ENCODE peak calls at places on chromosomes 3 and 15, in eight cellular contexts. One of them, this sample, is unnamed.

GRCh38 chr3:40780341-40780800 is 255.6 kb downstream of the ZNF621 start:
- DNase-seq in HepG2: peak; percentile 46
- DNase-seq in kidney: peak; percentile 92
- DNase-seq in mesendoderm: peak; percentile 16
- DNase-seq in GM12878: no peak
- DNase-seq in IMR-90: no peak
- DNase-seq in H1: no peak
- DNase-seq in GM23248: peak; percentile 66
- DNase-seq in this sample: no peak

GRCh38 chr15:31203999-31204398 is 102.5 kb upstream of the TRPM1 start:
- DNase-seq in IMR-90: no peak
- DNase-seq in GM23248: no peak
- DNase-seq in H1: no peak
- DNase-seq in mesendoderm: no peak
- DNase-seq in HepG2: no peak
- DNase-seq in GM12878: no peak
- DNase-seq in kidney: no peak
- DNase-seq in this sample: no peak

GRCh38 chr3:188266581-188267274 is 112.8 kb downstream of the LPP start:
- DNase-seq in IMR-90: peak; percentile 86
- DNase-seq in mesendoderm: no peak
- DNase-seq in GM12878: no peak
- DNase-seq in GM23248: peak; percentile 86
- DNase-seq in kidney: peak; percentile 76
- DNase-seq in HepG2: no peak
- DNase-seq in H1: no peak
- DNase-seq in this sample: no peak

GRCh38 chr15:101329309-101329863 is 34.3 kb upstream of the SNRPA1 start:
- DNase-seq in IMR-90: no peak
- DNase-seq in GM12878: no peak
- DNase-seq in kidney: peak; percentile 34
- DNase-seq in H1: no peak
- DNase-seq in mesendoderm: no peak
- DNase-seq in GM23248: no peak
- DNase-seq in HepG2: no peak
- DNase-seq in this sample: peak; percentile 23

GRCh38 chr3:126964950-126965349 is 18.0 kb upstream of the PLXNA1 start:
- DNase-seq in GM12878: no peak
- DNase-seq in H1: no peak
- DNase-seq in GM23248: no peak
- DNase-seq in HepG2: no peak
- DNase-seq in mesendoderm: no peak
- DNase-seq in IMR-90: no peak
- DNase-seq in kidney: peak; percentile 52
- DNase-seq in this sample: no peak

GRCh38 chr3:31188112-31188511 is 293.7 kb upstream of the GADL1 start:
- DNase-seq in IMR-90: no peak
- DNase-seq in GM12878: no peak
- DNase-seq in H1: no peak
- DNase-seq in HepG2: no peak
- DNase-seq in GM23248: peak; percentile 20
- DNase-seq in kidney: no peak
- DNase-seq in mesendoderm: no peak
- DNase-seq in this sample: no peak

GRCh38 chr3:135694142-135694541 is 271.4 kb upstream of the PPP2R3A start:
- DNase-seq in H1: peak; percentile 5
- DNase-seq in IMR-90: no peak
- DNase-seq in mesendoderm: peak; percentile 5
- DNase-seq in GM12878: no peak
- DNase-seq in GM23248: no peak
- DNase-seq in HepG2: no peak
- DNase-seq in kidney: no peak
- DNase-seq in this sample: no peak

GRCh38 chr3:108088697-108089096 is 2.1 kb downstream of the CD47 start:
- DNase-seq in kidney: no peak
- DNase-seq in GM23248: peak; percentile 50
- DNase-seq in mesendoderm: no peak
- DNase-seq in H1: no peak
- DNase-seq in IMR-90: peak; percentile 16
- DNase-seq in GM12878: peak; percentile 71
- DNase-seq in HepG2: no peak
- DNase-seq in this sample: no peak

GRCh38 chr3:142237891-142238290 is 12.5 kb upstream of the GK5 start:
- DNase-seq in IMR-90: no peak
- DNase-seq in GM12878: no peak
- DNase-seq in H1: no peak
- DNase-seq in kidney: no peak
- DNase-seq in GM23248: peak; percentile 42
- DNase-seq in HepG2: no peak
- DNase-seq in mesendoderm: no peak
- DNase-seq in this sample: no peak

GRCh38 chr3:10702961-10703740 is 112.9 kb upstream of the SLC6A11 start:
- DNase-seq in GM12878: no peak
- DNase-seq in H1: peak; percentile 38
- DNase-seq in mesendoderm: peak; percentile 94
- DNase-seq in HepG2: no peak
- DNase-seq in IMR-90: no peak
- DNase-seq in kidney: no peak
- DNase-seq in GM23248: peak; percentile 28
- DNase-seq in this sample: peak; percentile 96

GRCh38 chr15:48385431-48385830 is 54.2 kb downstream of the DUT start:
- DNase-seq in kidney: no peak
- DNase-seq in GM23248: peak; percentile 99
- DNase-seq in GM12878: no peak
- DNase-seq in IMR-90: peak; percentile 96
- DNase-seq in H1: no peak
- DNase-seq in mesendoderm: no peak
- DNase-seq in HepG2: no peak
- DNase-seq in this sample: no peak

GRCh38 chr3:184228376-184229137 is 828 bp upstream of the VWA5B2 start:
- DNase-seq in kidney: no peak
- DNase-seq in GM12878: no peak
- DNase-seq in mesendoderm: no peak
- DNase-seq in HepG2: no peak
- DNase-seq in GM23248: no peak
- DNase-seq in H1: no peak
- DNase-seq in IMR-90: no peak
- DNase-seq in this sample: peak; percentile 56

GRCh38 chr3:53044371-53045106 is 1.3 kb downstream of the SFMBT1 start:
- DNase-seq in IMR-90: peak; percentile 40
- DNase-seq in mesendoderm: peak; percentile 34
- DNase-seq in H1: no peak
- DNase-seq in HepG2: no peak
- DNase-seq in kidney: peak; percentile 63
- DNase-seq in GM12878: no peak
- DNase-seq in GM23248: peak; percentile 66
- DNase-seq in this sample: peak; percentile 76

GRCh38 chr3:177642042-177642441 is 444.8 kb upstream of the TBL1XR1 start:
- DNase-seq in H1: no peak
- DNase-seq in GM12878: no peak
- DNase-seq in IMR-90: no peak
- DNase-seq in GM23248: no peak
- DNase-seq in HepG2: no peak
- DNase-seq in kidney: no peak
- DNase-seq in mesendoderm: no peak
- DNase-seq in this sample: no peak

GRCh38 chr15:68277131-68277604 is 377 bp upstream of the FEM1B start:
- DNase-seq in mesendoderm: peak; percentile 90
- DNase-seq in GM12878: no peak
- DNase-seq in IMR-90: peak; percentile 48
- DNase-seq in GM23248: peak; percentile 73
- DNase-seq in H1: no peak
- DNase-seq in kidney: no peak
- DNase-seq in HepG2: no peak
- DNase-seq in this sample: no peak

GRCh38 chr3:128585974-128586373 is 64.6 kb downstream of the RPN1 start:
- DNase-seq in mesendoderm: peak; percentile 58
- DNase-seq in IMR-90: peak; percentile 34
- DNase-seq in HepG2: no peak
- DNase-seq in kidney: no peak
- DNase-seq in H1: no peak
- DNase-seq in GM12878: no peak
- DNase-seq in GM23248: peak; percentile 75
- DNase-seq in this sample: no peak

GRCh38 chr3:196288141-196288460 is 575 bp upstream of the PCYT1A start:
- DNase-seq in HepG2: no peak
- DNase-seq in GM12878: no peak
- DNase-seq in IMR-90: peak; percentile 19
- DNase-seq in H1: no peak
- DNase-seq in kidney: no peak
- DNase-seq in mesendoderm: no peak
- DNase-seq in GM23248: peak; percentile 71
- DNase-seq in this sample: no peak

GRCh38 chr3:171770689-171771620 is 39.3 kb downstream of the PLD1 start:
- DNase-seq in HepG2: peak; percentile 68
- DNase-seq in H1: no peak
- DNase-seq in mesendoderm: peak; percentile 87
- DNase-seq in GM12878: peak; percentile 48
- DNase-seq in GM23248: peak; percentile 94
- DNase-seq in kidney: no peak
- DNase-seq in IMR-90: peak; percentile 92
- DNase-seq in this sample: peak; percentile 79

GRCh38 chr15:66748320-66748779 is 46.3 kb downstream of the SMAD6 start:
- DNase-seq in mesendoderm: no peak
- DNase-seq in IMR-90: peak; percentile 85
- DNase-seq in GM23248: peak; percentile 76
- DNase-seq in GM12878: no peak
- DNase-seq in kidney: no peak
- DNase-seq in HepG2: no peak
- DNase-seq in H1: peak; percentile 46
- DNase-seq in this sample: no peak
- H3K4me1 ChIP-seq in mesendoderm: peaks cover 28% of the 10 kb centered on the region
- H3K4me1 ChIP-seq in IMR-90: peaks cover 65% of the 10 kb centered on the region
- H3K4me1 ChIP-seq in GM23248: peaks cover 82% of the 10 kb centered on the region
- H3K4me1 ChIP-seq in GM12878: no peaks in the 10 kb centered on the region
- H3K4me1 ChIP-seq in kidney: peaks cover 47% of the 10 kb centered on the region
- H3K4me1 ChIP-seq in HepG2: peaks cover 86% of the 10 kb centered on the region
- H3K4me1 ChIP-seq in H1: peaks cover 54% of the 10 kb centered on the region
- H3K4me1 ChIP-seq in this sample: peaks cover 33% of the 10 kb centered on the region

GRCh38 chr3:12193485-12194165 is 34.9 kb upstream of the TIMP4 start:
- DNase-seq in HepG2: peak; percentile 52
- DNase-seq in H1: no peak
- DNase-seq in GM12878: peak; percentile 75
- DNase-seq in GM23248: peak; percentile 98
- DNase-seq in IMR-90: peak; percentile 100
- DNase-seq in mesendoderm: no peak
- DNase-seq in kidney: no peak
- DNase-seq in this sample: no peak
- H3K9ac ChIP-seq in HepG2: no peak overlapping the region
- H3K9ac ChIP-seq in H1: no peak overlapping the region
- H3K9ac ChIP-seq in GM12878: no peak overlapping the region
- H3K9ac ChIP-seq in GM23248: peak overlapping the region; percentile 49
- H3K9ac ChIP-seq in IMR-90: peak overlapping the region; percentile 56
- H3K9ac ChIP-seq in mesendoderm: no peak overlapping the region
- H3K9ac ChIP-seq in kidney: no peak overlapping the region
- H3K9ac ChIP-seq in this sample: no peak overlapping the region

GRCh38 chr3:169240786-169241486 is 422.6 kb downstream of the MECOM start:
- DNase-seq in HepG2: no peak
- DNase-seq in kidney: no peak
- DNase-seq in GM12878: no peak
- DNase-seq in mesendoderm: no peak
- DNase-seq in H1: no peak
- DNase-seq in GM23248: no peak
- DNase-seq in IMR-90: no peak
- DNase-seq in this sample: no peak
- H3K4me3 ChIP-seq in HepG2: no peak overlapping the region
- H3K4me3 ChIP-seq in kidney: no peak overlapping the region
- H3K4me3 ChIP-seq in GM12878: no peak overlapping the region
- H3K4me3 ChIP-seq in mesendoderm: no peak overlapping the region
- H3K4me3 ChIP-seq in H1: no peak overlapping the region
- H3K4me3 ChIP-seq in GM23248: peak overlapping the region; percentile 81
- H3K4me3 ChIP-seq in IMR-90: no peak overlapping the region
- H3K4me3 ChIP-seq in this sample: no peak overlapping the region

GRCh38 chr15:56001476-56002078 is 8.2 kb upstream of the NEDD4 start:
- DNase-seq in H1: no peak
- DNase-seq in IMR-90: no peak
- DNase-seq in mesendoderm: no peak
- DNase-seq in GM12878: no peak
- DNase-seq in HepG2: no peak
- DNase-seq in GM23248: no peak
- DNase-seq in kidney: no peak
- DNase-seq in this sample: no peak
- H3K4me1 ChIP-seq in H1: no peaks in the 10 kb centered on the region
- H3K4me1 ChIP-seq in IMR-90: no peaks in the 10 kb centered on the region
- H3K4me1 ChIP-seq in mesendoderm: no peaks in the 10 kb centered on the region
- H3K4me1 ChIP-seq in GM12878: no peaks in the 10 kb centered on the region
- H3K4me1 ChIP-seq in HepG2: no peaks in the 10 kb centered on the region
- H3K4me1 ChIP-seq in GM23248: peaks cover 5% of the 10 kb centered on the region
- H3K4me1 ChIP-seq in kidney: no peaks in the 10 kb centered on the region
- H3K4me1 ChIP-seq in this sample: no peaks in the 10 kb centered on the region

DNA sequence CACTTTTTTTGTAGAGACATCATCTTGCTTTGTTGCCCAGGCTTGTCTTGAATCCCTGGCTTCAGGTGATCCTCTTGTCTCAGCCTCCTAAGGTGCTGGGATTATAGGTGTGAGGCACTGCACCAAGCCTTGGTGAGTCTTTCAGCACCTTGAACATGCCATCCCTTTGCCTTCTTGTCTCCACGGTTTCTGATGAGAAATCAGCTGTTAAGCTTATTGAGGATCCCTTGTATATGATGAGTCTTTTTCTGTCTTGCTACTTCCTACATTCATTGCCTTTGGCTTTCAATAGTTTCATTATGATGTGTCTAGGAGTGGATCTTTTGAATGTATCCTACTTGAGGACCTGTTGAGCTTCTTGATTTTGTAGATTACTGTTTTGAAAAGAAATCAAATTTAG is 35.9 kb upstream of the TMCC1 start:
- DNase-seq in kidney: no peak
- DNase-seq in GM12878: no peak
- DNase-seq in GM23248: no peak
- DNase-seq in H1: no peak
- DNase-seq in IMR-90: no peak
- DNase-seq in HepG2: no peak
- DNase-seq in mesendoderm: no peak
- DNase-seq in this sample: no peak
- H3K9ac ChIP-seq in kidney: no peak overlapping the region
- H3K9ac ChIP-seq in GM12878: no peak overlapping the region
- H3K9ac ChIP-seq in GM23248: no peak overlapping the region
- H3K9ac ChIP-seq in H1: no peak overlapping the region
- H3K9ac ChIP-seq in IMR-90: no peak overlapping the region
- H3K9ac ChIP-seq in HepG2: no peak overlapping the region
- H3K9ac ChIP-seq in mesendoderm: no peak overlapping the region
- H3K9ac ChIP-seq in this sample: no peak overlapping the region

GRCh38 chr3:3800076-3800448 is 831 bp downstream of the LRRN1 start:
- DNase-seq in mesendoderm: peak; percentile 79
- DNase-seq in H1: no peak
- DNase-seq in HepG2: no peak
- DNase-seq in IMR-90: no peak
- DNase-seq in GM12878: no peak
- DNase-seq in kidney: peak; percentile 69
- DNase-seq in GM23248: no peak
- DNase-seq in this sample: peak; percentile 76
- H3K4me3 ChIP-seq in mesendoderm: peak overlapping the region; percentile 87
- H3K4me3 ChIP-seq in H1: peak overlapping the region; percentile 94
- H3K4me3 ChIP-seq in HepG2: no peak overlapping the region
- H3K4me3 ChIP-seq in IMR-90: no peak overlapping the region
- H3K4me3 ChIP-seq in GM12878: no peak overlapping the region
- H3K4me3 ChIP-seq in kidney: peak overlapping the region; percentile 16
- H3K4me3 ChIP-seq in GM23248: no peak overlapping the region
- H3K4me3 ChIP-seq in this sample: peak overlapping the region; percentile 98

This sample was measured in endodermal cell.